ENCODE peak calls at places on chromosomes 11 and 22, in six cellular contexts. One of them, this sample, is unnamed.
A peak's percentile ranks its signal among the peaks of the same experiment; 100 is the strongest.

GRCh38 chr22:22207845-22208564 is 36.6 kb upstream of the VPREB1 start:
- DNase-seq in tibial artery: peak; percentile 62
- DNase-seq in mammary epithelial cell: peak; percentile 66
- DNase-seq in PC-9: peak; percentile 65
- DNase-seq in adrenal gland: peak; percentile 48
- DNase-seq in upper lobe of right lung: peak; percentile 86
- DNase-seq in this sample: peak; percentile 19

GRCh38 chr11:127493330-127493729 is 492.8 kb upstream of the KIRREL3 start:
- DNase-seq in tibial artery: no peak
- DNase-seq in mammary epithelial cell: peak; percentile 4
- DNase-seq in PC-9: no peak
- DNase-seq in adrenal gland: no peak
- DNase-seq in upper lobe of right lung: no peak
- DNase-seq in this sample: no peak

GRCh38 chr11:19747634-19748280 is 35.1 kb downstream of the NAV2 start:
- DNase-seq in tibial artery: no peak
- DNase-seq in mammary epithelial cell: no peak
- DNase-seq in PC-9: no peak
- DNase-seq in adrenal gland: no peak
- DNase-seq in upper lobe of right lung: no peak
- DNase-seq in this sample: no peak

GRCh38 chr11:74849525-74850391 is 99.1 kb downstream of the XRRA1 start:
- DNase-seq in tibial artery: no peak
- DNase-seq in mammary epithelial cell: peak; percentile 79
- DNase-seq in PC-9: no peak
- DNase-seq in adrenal gland: no peak
- DNase-seq in upper lobe of right lung: no peak
- DNase-seq in this sample: no peak

GRCh38 chr11:15585587-15586331 is 471.0 kb downstream of the INSC start:
- DNase-seq in tibial artery: no peak
- DNase-seq in mammary epithelial cell: no peak
- DNase-seq in PC-9: no peak
- DNase-seq in adrenal gland: no peak
- DNase-seq in upper lobe of right lung: no peak
- DNase-seq in this sample: no peak

GRCh38 chr22:28001171-28001835 is 82.2 kb upstream of the PITPNB start:
- DNase-seq in tibial artery: no peak
- DNase-seq in mammary epithelial cell: no peak
- DNase-seq in PC-9: no peak
- DNase-seq in adrenal gland: no peak
- DNase-seq in upper lobe of right lung: no peak
- DNase-seq in this sample: no peak

GRCh38 chr22:28917747-28918543 is 34.6 kb downstream of the ZNRF3 start:
- DNase-seq in tibial artery: no peak
- DNase-seq in mammary epithelial cell: no peak
- DNase-seq in PC-9: no peak
- DNase-seq in adrenal gland: peak; percentile 44
- DNase-seq in upper lobe of right lung: peak; percentile 67
- DNase-seq in this sample: peak; percentile 30

GRCh38 chr11:57314221-57314973 is 10.4 kb downstream of the TNKS1BP1 start:
- DNase-seq in tibial artery: no peak
- DNase-seq in mammary epithelial cell: no peak
- DNase-seq in PC-9: no peak
- DNase-seq in adrenal gland: no peak
- DNase-seq in upper lobe of right lung: peak; percentile 55
- DNase-seq in this sample: no peak

GRCh38 chr11:47724041-47724729 is 9.0 kb upstream of the AGBL2 start:
- DNase-seq in tibial artery: peak; percentile 47
- DNase-seq in mammary epithelial cell: peak; percentile 27
- DNase-seq in PC-9: no peak
- DNase-seq in adrenal gland: peak; percentile 88
- DNase-seq in upper lobe of right lung: no peak
- DNase-seq in this sample: no peak

GRCh38 chr11:72578051-72578450 is 96.2 kb downstream of the PDE2A start:
- DNase-seq in tibial artery: no peak
- DNase-seq in mammary epithelial cell: no peak
- DNase-seq in PC-9: no peak
- DNase-seq in adrenal gland: no peak
- DNase-seq in upper lobe of right lung: peak; percentile 36
- DNase-seq in this sample: no peak

GRCh38 chr11:75969626-75970308 is 154.8 kb downstream of the UVRAG start:
- DNase-seq in tibial artery: no peak
- DNase-seq in mammary epithelial cell: peak; percentile 2
- DNase-seq in PC-9: no peak
- DNase-seq in adrenal gland: no peak
- DNase-seq in upper lobe of right lung: no peak
- DNase-seq in this sample: no peak

GRCh38 chr11:100445231-100445735 is 241.8 kb upstream of the ARHGAP42 start:
- DNase-seq in tibial artery: no peak
- DNase-seq in mammary epithelial cell: peak; percentile 11
- DNase-seq in PC-9: peak; percentile 6
- DNase-seq in adrenal gland: peak; percentile 30
- DNase-seq in upper lobe of right lung: no peak
- DNase-seq in this sample: no peak

GRCh38 chr11:121452609-121453150 is at the start of gene SORL1-AS1:
- DNase-seq in tibial artery: no peak
- DNase-seq in mammary epithelial cell: peak; percentile 48
- DNase-seq in PC-9: no peak
- DNase-seq in adrenal gland: no peak
- DNase-seq in upper lobe of right lung: no peak
- DNase-seq in this sample: no peak

GRCh38 chr11:27723685-27724084 is 23.4 kb upstream of the BDNF start:
- DNase-seq in tibial artery: no peak
- DNase-seq in mammary epithelial cell: no peak
- DNase-seq in PC-9: no peak
- DNase-seq in adrenal gland: no peak
- DNase-seq in upper lobe of right lung: no peak
- DNase-seq in this sample: no peak

GRCh38 chr11:122367809-122368231 is 251.8 kb upstream of the BLID start:
- DNase-seq in tibial artery: peak; percentile 34
- DNase-seq in mammary epithelial cell: peak; percentile 20
- DNase-seq in PC-9: no peak
- DNase-seq in adrenal gland: peak; percentile 44
- DNase-seq in upper lobe of right lung: no peak
- DNase-seq in this sample: peak; percentile 46

GRCh38 chr11:76653674-76654309 is 16.8 kb downstream of the LRRC32 start:
- DNase-seq in tibial artery: peak; percentile 71
- DNase-seq in mammary epithelial cell: no peak
- DNase-seq in PC-9: no peak
- DNase-seq in adrenal gland: peak; percentile 53
- DNase-seq in upper lobe of right lung: no peak
- DNase-seq in this sample: no peak

GRCh38 chr11:2848497-2848896 is 37.1 kb downstream of the CDKN1C start:
- DNase-seq in tibial artery: no peak
- DNase-seq in mammary epithelial cell: no peak
- DNase-seq in PC-9: no peak
- DNase-seq in adrenal gland: no peak
- DNase-seq in upper lobe of right lung: no peak
- DNase-seq in this sample: no peak

GRCh38 chr22:47613606-47614350 is 851.3 kb downstream of the TBC1D22A start:
- DNase-seq in tibial artery: no peak
- DNase-seq in mammary epithelial cell: no peak
- DNase-seq in PC-9: no peak
- DNase-seq in adrenal gland: no peak
- DNase-seq in upper lobe of right lung: peak; percentile 37
- DNase-seq in this sample: no peak

GRCh38 chr22:47610281-47610680 is 847.8 kb downstream of the TBC1D22A start:
- DNase-seq in tibial artery: no peak
- DNase-seq in mammary epithelial cell: no peak
- DNase-seq in PC-9: no peak
- DNase-seq in adrenal gland: no peak
- DNase-seq in upper lobe of right lung: peak; percentile 50
- DNase-seq in this sample: no peak

GRCh38 chr22:47610766-47611165 is 848.3 kb downstream of the TBC1D22A start:
- DNase-seq in tibial artery: no peak
- DNase-seq in mammary epithelial cell: no peak
- DNase-seq in PC-9: no peak
- DNase-seq in adrenal gland: no peak
- DNase-seq in upper lobe of right lung: no peak
- DNase-seq in this sample: no peak

GRCh38 chr22:47609653-47610052 is 847.2 kb downstream of the TBC1D22A start:
- DNase-seq in tibial artery: no peak
- DNase-seq in mammary epithelial cell: no peak
- DNase-seq in PC-9: no peak
- DNase-seq in adrenal gland: no peak
- DNase-seq in upper lobe of right lung: peak; percentile 31
- DNase-seq in this sample: no peak

DNA sequence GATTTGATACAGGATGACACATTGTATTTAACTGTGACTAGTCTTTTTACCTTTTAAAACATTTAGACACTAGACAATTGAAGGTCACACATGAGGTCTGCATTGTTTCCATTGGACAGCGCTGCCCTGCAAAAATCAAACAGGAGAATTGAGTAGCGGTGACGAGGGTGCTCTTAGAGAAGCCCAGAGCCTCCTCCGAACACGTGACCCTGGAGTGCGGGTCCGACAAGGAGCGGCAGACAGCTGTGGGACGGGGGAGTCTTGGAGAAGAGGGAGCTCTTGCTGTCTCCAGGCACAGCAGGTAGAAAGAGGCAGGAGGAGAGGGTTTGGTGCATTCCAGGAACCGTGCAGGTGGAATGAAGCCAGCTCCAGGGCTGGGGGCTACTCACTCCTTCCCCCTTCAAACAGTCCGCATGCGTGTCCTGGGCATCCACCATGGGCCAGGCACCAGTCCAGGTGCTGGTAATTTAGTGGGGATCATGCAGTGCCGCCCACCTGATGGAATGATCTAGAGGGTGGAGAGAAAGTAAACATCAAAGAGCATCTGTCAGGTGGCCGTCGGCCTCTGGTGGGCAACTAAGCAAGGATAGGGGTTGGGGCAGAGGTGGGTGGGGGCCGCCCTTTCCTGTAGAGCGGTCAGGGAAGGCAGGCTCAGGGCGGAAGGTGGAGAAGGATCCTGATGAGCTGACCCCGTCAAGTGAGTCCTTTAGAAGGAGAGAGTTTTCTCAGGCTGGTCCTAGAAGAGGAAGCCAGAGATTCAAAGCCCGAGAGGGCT is 849.9 kb downstream of the TBC1D22A start:
- DNase-seq in tibial artery: no peak
- DNase-seq in mammary epithelial cell: no peak
- DNase-seq in PC-9: no peak
- DNase-seq in adrenal gland: no peak
- DNase-seq in upper lobe of right lung: no peak
- DNase-seq in this sample: no peak
- H3K9me3 ChIP-seq in tibial artery: peaks cover 11% of the 10 kb centered on the region
- H3K9me3 ChIP-seq in mammary epithelial cell: peaks cover 47% of the 10 kb centered on the region
- H3K9me3 ChIP-seq in PC-9: no peaks in the 10 kb centered on the region
- H3K9me3 ChIP-seq in adrenal gland: no peaks in the 10 kb centered on the region
- H3K9me3 ChIP-seq in upper lobe of right lung: no peaks in the 10 kb centered on the region
- H3K9me3 ChIP-seq in this sample: no peaks in the 10 kb centered on the region

GRCh38 chr11:108224908-108225786 is 2.3 kb downstream of the ATM start:
- DNase-seq in tibial artery: no peak
- DNase-seq in mammary epithelial cell: no peak
- DNase-seq in PC-9: no peak
- DNase-seq in adrenal gland: no peak
- DNase-seq in upper lobe of right lung: no peak
- DNase-seq in this sample: no peak

GRCh38 chr11:108222686-108223448 is at the start of gene ATM:
- DNase-seq in tibial artery: peak; percentile 99
- DNase-seq in mammary epithelial cell: peak; percentile 99
- DNase-seq in PC-9: peak; percentile 98
- DNase-seq in adrenal gland: peak; percentile 100
- DNase-seq in upper lobe of right lung: peak; percentile 100
- DNase-seq in this sample: peak; percentile 100

GRCh38 chr11:108226036-108226435 is 3.2 kb downstream of the ATM start:
- DNase-seq in tibial artery: no peak
- DNase-seq in mammary epithelial cell: no peak
- DNase-seq in PC-9: no peak
- DNase-seq in adrenal gland: no peak
- DNase-seq in upper lobe of right lung: no peak
- DNase-seq in this sample: no peak

GRCh38 chr11:108223449-108224149 is 732 bp downstream of the ATM start:
- DNase-seq in tibial artery: peak; percentile 23
- DNase-seq in mammary epithelial cell: peak; percentile 7
- DNase-seq in PC-9: no peak
- DNase-seq in adrenal gland: no peak
- DNase-seq in upper lobe of right lung: no peak
- DNase-seq in this sample: no peak

DNA sequence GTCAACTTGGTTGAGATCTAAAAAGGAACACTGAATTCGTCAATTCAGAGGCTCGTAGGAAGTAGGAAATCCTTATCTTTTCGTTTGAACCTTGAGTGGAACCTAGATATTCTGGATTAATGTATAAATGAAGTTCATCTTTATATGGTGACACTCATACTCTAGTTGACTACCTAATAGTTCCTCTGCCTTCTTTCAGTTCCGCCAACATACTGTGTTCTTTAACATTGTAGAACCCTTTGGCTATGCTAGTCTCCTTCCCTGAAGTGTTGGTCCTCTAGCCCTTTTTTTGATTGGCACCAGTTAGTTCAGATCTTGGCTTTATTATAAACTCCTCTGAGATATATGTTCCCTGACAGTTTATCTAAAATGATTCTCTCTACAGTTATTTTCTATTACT is 1.5 kb downstream of the ATM start:
- DNase-seq in tibial artery: no peak
- DNase-seq in mammary epithelial cell: no peak
- DNase-seq in PC-9: no peak
- DNase-seq in adrenal gland: no peak
- DNase-seq in upper lobe of right lung: no peak
- DNase-seq in this sample: no peak
- H3K4me3 ChIP-seq in tibial artery: peak overlapping the region; percentile 72
- H3K4me3 ChIP-seq in mammary epithelial cell: peak overlapping the region; percentile 64
- H3K4me3 ChIP-seq in PC-9: peak overlapping the region; percentile 88
- H3K4me3 ChIP-seq in adrenal gland: no peak overlapping the region
- H3K4me3 ChIP-seq in upper lobe of right lung: peak overlapping the region; percentile 74
- H3K4me3 ChIP-seq in this sample: peak overlapping the region; percentile 74

DNA sequence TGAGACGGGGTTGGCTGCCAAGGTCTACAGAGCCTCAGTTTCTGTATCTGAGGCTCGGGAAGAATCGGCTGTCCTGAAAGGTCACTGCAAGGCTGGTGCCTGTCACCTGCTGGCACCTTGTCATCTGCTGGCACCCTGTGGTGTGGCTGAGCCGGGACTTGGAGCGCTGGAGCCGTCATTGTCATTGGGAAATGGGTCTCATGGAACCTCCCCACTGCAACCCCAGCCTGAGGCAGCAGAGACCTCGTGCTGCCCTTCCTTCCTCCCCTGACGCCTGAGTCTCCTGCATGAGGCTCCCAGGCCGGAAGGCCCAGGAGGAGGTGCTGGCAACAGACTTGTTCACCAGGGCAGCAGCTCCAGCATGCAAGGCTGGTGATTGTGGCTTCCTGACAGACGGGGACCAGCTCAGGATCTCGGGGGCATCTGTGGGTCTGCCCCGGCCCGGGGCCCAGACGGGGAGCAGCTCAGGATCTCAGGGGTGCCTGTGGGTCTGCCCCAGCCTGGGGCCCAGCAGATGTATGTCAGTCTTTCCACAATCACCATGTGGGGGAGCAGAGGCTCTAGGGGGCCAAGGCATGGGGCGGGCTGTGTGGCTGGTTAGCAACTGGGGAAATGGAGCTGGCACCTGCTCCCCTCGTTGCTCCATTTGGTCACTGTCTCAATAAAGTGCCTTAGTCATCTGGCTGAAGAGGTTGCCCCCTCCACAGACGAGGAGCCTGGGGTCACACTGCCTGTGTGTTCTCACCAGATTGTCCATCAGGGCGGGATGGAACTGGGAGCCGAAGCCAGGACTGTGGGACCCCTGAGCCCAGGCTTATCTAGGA is 668.7 kb downstream of the BRD1 start:
- DNase-seq in tibial artery: peak; percentile 10
- DNase-seq in mammary epithelial cell: no peak
- DNase-seq in PC-9: no peak
- DNase-seq in adrenal gland: no peak
- DNase-seq in upper lobe of right lung: peak; percentile 59
- DNase-seq in this sample: no peak
- H3K9me3 ChIP-seq in tibial artery: no peaks in the 10 kb centered on the region
- H3K9me3 ChIP-seq in mammary epithelial cell: peaks cover 66% of the 10 kb centered on the region
- H3K9me3 ChIP-seq in PC-9: no peaks in the 10 kb centered on the region
- H3K9me3 ChIP-seq in adrenal gland: no peaks in the 10 kb centered on the region
- H3K9me3 ChIP-seq in upper lobe of right lung: no peaks in the 10 kb centered on the region
- H3K9me3 ChIP-seq in this sample: no peaks in the 10 kb centered on the region

GRCh38 chr22:43861529-43861928 is 784 bp downstream of the SULT4A1 start:
- DNase-seq in tibial artery: no peak
- DNase-seq in mammary epithelial cell: no peak
- DNase-seq in PC-9: no peak
- DNase-seq in adrenal gland: no peak
- DNase-seq in upper lobe of right lung: no peak
- DNase-seq in this sample: no peak
- H3K4me3 ChIP-seq in tibial artery: no peak overlapping the region
- H3K4me3 ChIP-seq in mammary epithelial cell: no peak overlapping the region
- H3K4me3 ChIP-seq in PC-9: no peak overlapping the region
- H3K4me3 ChIP-seq in adrenal gland: no peak overlapping the region
- H3K4me3 ChIP-seq in upper lobe of right lung: no peak overlapping the region
- H3K4me3 ChIP-seq in this sample: no peak overlapping the region